ENCODE peak calls at places on chromosome 20, in ten cellular contexts. One of them, this sample, is unnamed.

GRCh38 chr20:2918096-2919049 is 45.1 kb downstream of the PTPRA start:
- DNase-seq in NCI-H69: no peak
- DNase-seq in T-helper 2 cell: no peak
- DNase-seq in HT1080: no peak
- DNase-seq in ecto neural progenitor cell: no peak
- DNase-seq in OCI-M1: no peak
- DNase-seq in stimulated activated CD8-positive, alpha-beta memory T cell treated with anti-CD3 and anti-CD28 coated beads, Interleukin-2, amount 100 ng/mL, for 48 hours: no peak
- DNase-seq in esophagus squamous epithelium: no peak
- DNase-seq in CD8-positive, alpha-beta T cell: no peak
- DNase-seq in NCI-H774: no peak
- DNase-seq in this sample: no peak

GRCh38 chr20:46058656-46059281 is 29.8 kb downstream of the SLC12A5 start:
- DNase-seq in NCI-H69: no peak
- DNase-seq in T-helper 2 cell: no peak
- DNase-seq in HT1080: no peak
- DNase-seq in ecto neural progenitor cell: peak
- DNase-seq in OCI-M1: no peak
- DNase-seq in stimulated activated CD8-positive, alpha-beta memory T cell treated with anti-CD3 and anti-CD28 coated beads, Interleukin-2, amount 100 ng/mL, for 48 hours: no peak
- DNase-seq in esophagus squamous epithelium: no peak
- DNase-seq in CD8-positive, alpha-beta T cell: no peak
- DNase-seq in NCI-H774: no peak
- DNase-seq in this sample: peak

GRCh38 chr20:17645010-17645409 is 37.0 kb downstream of the RRBP1 start:
- DNase-seq in NCI-H69: no peak
- DNase-seq in T-helper 2 cell: no peak
- DNase-seq in HT1080: no peak
- DNase-seq in ecto neural progenitor cell: no peak
- DNase-seq in OCI-M1: no peak
- DNase-seq in stimulated activated CD8-positive, alpha-beta memory T cell treated with anti-CD3 and anti-CD28 coated beads, Interleukin-2, amount 100 ng/mL, for 48 hours: no peak
- DNase-seq in esophagus squamous epithelium: no peak
- DNase-seq in CD8-positive, alpha-beta T cell: no peak
- DNase-seq in NCI-H774: no peak
- DNase-seq in this sample: no peak

GRCh38 chr20:63896136-63896890 is 1.4 kb downstream of the DNAJC5 start:
- DNase-seq in NCI-H69: peak
- DNase-seq in T-helper 2 cell: no peak
- DNase-seq in HT1080: peak
- DNase-seq in ecto neural progenitor cell: no peak
- DNase-seq in OCI-M1: peak
- DNase-seq in stimulated activated CD8-positive, alpha-beta memory T cell treated with anti-CD3 and anti-CD28 coated beads, Interleukin-2, amount 100 ng/mL, for 48 hours: no peak
- DNase-seq in esophagus squamous epithelium: no peak
- DNase-seq in CD8-positive, alpha-beta T cell: no peak
- DNase-seq in NCI-H774: peak
- DNase-seq in this sample: no peak

GRCh38 chr20:62994850-62995249 is 11.9 kb downstream of the BHLHE23 start:
- DNase-seq in NCI-H69: no peak
- DNase-seq in T-helper 2 cell: no peak
- DNase-seq in HT1080: no peak
- DNase-seq in ecto neural progenitor cell: no peak
- DNase-seq in OCI-M1: no peak
- DNase-seq in stimulated activated CD8-positive, alpha-beta memory T cell treated with anti-CD3 and anti-CD28 coated beads, Interleukin-2, amount 100 ng/mL, for 48 hours: no peak
- DNase-seq in esophagus squamous epithelium: no peak
- DNase-seq in CD8-positive, alpha-beta T cell: no peak
- DNase-seq in NCI-H774: no peak
- DNase-seq in this sample: no peak

GRCh38 chr20:49349678-49350077 is 71.8 kb upstream of the ZNFX1 start:
- DNase-seq in NCI-H69: no peak
- DNase-seq in T-helper 2 cell: no peak
- DNase-seq in HT1080: no peak
- DNase-seq in ecto neural progenitor cell: no peak
- DNase-seq in OCI-M1: no peak
- DNase-seq in stimulated activated CD8-positive, alpha-beta memory T cell treated with anti-CD3 and anti-CD28 coated beads, Interleukin-2, amount 100 ng/mL, for 48 hours: no peak
- DNase-seq in esophagus squamous epithelium: no peak
- DNase-seq in CD8-positive, alpha-beta T cell: no peak
- DNase-seq in NCI-H774: no peak
- DNase-seq in this sample: no peak

GRCh38 chr20:46357030-46357514 is 48.8 kb upstream of the CDH22 start:
- DNase-seq in NCI-H69: peak
- DNase-seq in T-helper 2 cell: no peak
- DNase-seq in HT1080: no peak
- DNase-seq in ecto neural progenitor cell: no peak
- DNase-seq in OCI-M1: no peak
- DNase-seq in stimulated activated CD8-positive, alpha-beta memory T cell treated with anti-CD3 and anti-CD28 coated beads, Interleukin-2, amount 100 ng/mL, for 48 hours: no peak
- DNase-seq in esophagus squamous epithelium: no peak
- DNase-seq in CD8-positive, alpha-beta T cell: no peak
- DNase-seq in NCI-H774: no peak
- DNase-seq in this sample: no peak

GRCh38 chr20:46554850-46555249 is 4.4 kb upstream of the OCSTAMP start:
- DNase-seq in NCI-H69: no peak
- DNase-seq in T-helper 2 cell: no peak
- DNase-seq in HT1080: no peak
- DNase-seq in ecto neural progenitor cell: no peak
- DNase-seq in OCI-M1: no peak
- DNase-seq in stimulated activated CD8-positive, alpha-beta memory T cell treated with anti-CD3 and anti-CD28 coated beads, Interleukin-2, amount 100 ng/mL, for 48 hours: no peak
- DNase-seq in esophagus squamous epithelium: no peak
- DNase-seq in CD8-positive, alpha-beta T cell: no peak
- DNase-seq in NCI-H774: no peak
- DNase-seq in this sample: no peak

GRCh38 chr20:8808180-8808535 is 260.7 kb upstream of the PLCB4 start:
- DNase-seq in NCI-H69: peak
- DNase-seq in T-helper 2 cell: no peak
- DNase-seq in HT1080: no peak
- DNase-seq in ecto neural progenitor cell: no peak
- DNase-seq in OCI-M1: peak
- DNase-seq in stimulated activated CD8-positive, alpha-beta memory T cell treated with anti-CD3 and anti-CD28 coated beads, Interleukin-2, amount 100 ng/mL, for 48 hours: no peak
- DNase-seq in esophagus squamous epithelium: no peak
- DNase-seq in CD8-positive, alpha-beta T cell: no peak
- DNase-seq in NCI-H774: no peak
- DNase-seq in this sample: no peak

GRCh38 chr20:24736844-24737211 is 212.2 kb upstream of the CST7 start:
- DNase-seq in NCI-H69: no peak
- DNase-seq in T-helper 2 cell: no peak
- DNase-seq in HT1080: no peak
- DNase-seq in ecto neural progenitor cell: no peak
- DNase-seq in OCI-M1: no peak
- DNase-seq in stimulated activated CD8-positive, alpha-beta memory T cell treated with anti-CD3 and anti-CD28 coated beads, Interleukin-2, amount 100 ng/mL, for 48 hours: no peak
- DNase-seq in esophagus squamous epithelium: no peak
- DNase-seq in CD8-positive, alpha-beta T cell: no peak
- DNase-seq in NCI-H774: no peak
- DNase-seq in this sample: no peak

GRCh38 chr20:5041433-5041832 is 40.1 kb upstream of the SLC23A2 start:
- DNase-seq in NCI-H69: no peak
- DNase-seq in T-helper 2 cell: no peak
- DNase-seq in HT1080: no peak
- DNase-seq in ecto neural progenitor cell: peak
- DNase-seq in OCI-M1: no peak
- DNase-seq in stimulated activated CD8-positive, alpha-beta memory T cell treated with anti-CD3 and anti-CD28 coated beads, Interleukin-2, amount 100 ng/mL, for 48 hours: no peak
- DNase-seq in esophagus squamous epithelium: no peak
- DNase-seq in CD8-positive, alpha-beta T cell: no peak
- DNase-seq in NCI-H774: no peak
- DNase-seq in this sample: no peak

This sample was measured in neuronal stem cell.